ENCODE peak calls at places on chromosomes 6 and 20, in nine cellular contexts. Q is effector memory CD8-positive, alpha-beta T cell; I is activated T-cell treated with anti-CD3 and anti-CD28 coated beads, Interleukin-2, amount 50 U/mL, for 4 hours; G is T-helper 17 cell; D is T-cell; K is GM12878; H is Right ventricle myocardium inferior; O is left cardiac atrium; A is activated naive CD8-positive, alpha-beta T cell treated with anti-CD3 and anti-CD28 coated beads, Interleukin-2, amount 50 U/mL, for 24 hours. U is an unnamed sample.

GRCh38 chr6:88848870-88849269 is 114.5 kb downstream of the RNGTT start:
- ATAC-seq in Q (no peak), I (no peak), G (no peak), D (no peak), K (peak), H (no peak), O (no peak), A (no peak), U (no peak)

GRCh38 chr6:24340998-24341934 is 16.6 kb downstream of the DCDC2 start:
- ATAC-seq in Q (no peak), I (no peak), G (no peak), D (no peak), K (no peak), H (no peak), O (no peak), A (no peak), U (no peak)

GRCh38 chr6:45445749-45446454 is 68.2 kb upstream of the SUPT3H start:
- ATAC-seq in Q (peak), I (peak), G (no peak), D (peak), K (no peak), H (peak), O (peak), A (peak), U (peak)

GRCh38 chr6:76772951-76773350 is 690.3 kb downstream of the HTR1B start:
- ATAC-seq in Q (no peak), I (no peak), G (no peak), D (no peak), K (no peak), H (no peak), O (no peak), A (no peak), U (no peak)

GRCh38 chr20:56974499-56975250 is 291.8 kb downstream of the BMP7 start:
- ATAC-seq in Q (no peak), I (no peak), G (no peak), D (no peak), K (peak), H (no peak), O (no peak), A (no peak), U (no peak)

GRCh38 chr6:46170357-46171289 is at the start of gene ENPP5:
- ATAC-seq in Q (peak), I (peak), G (peak), D (peak), K (peak), H (peak), O (peak), A (peak), U (peak)

GRCh38 chr20:59723607-59724456 is 119.5 kb downstream of the PHACTR3 start:
- ATAC-seq in Q (no peak), I (no peak), G (no peak), D (no peak), K (no peak), H (no peak), O (no peak), A (no peak), U (no peak)

GRCh38 chr6:37131104-37131959 is 38.6 kb upstream of the PIM1 start:
- ATAC-seq in Q (no peak), I (no peak), G (no peak), D (no peak), K (no peak), H (peak), O (peak), A (no peak), U (peak)

GRCh38 chr6:138972226-138972665 is 15.8 kb downstream of the REPS1 start:
- ATAC-seq in Q (no peak), I (no peak), G (no peak), D (no peak), K (peak), H (peak), O (no peak), A (no peak), U (no peak)

GRCh38 chr20:12093062-12093796 is 175.5 kb downstream of the BTBD3 start:
- ATAC-seq in Q (no peak), I (no peak), G (no peak), D (no peak), K (no peak), H (no peak), O (no peak), A (no peak), U (no peak)

GRCh38 chr6:112683926-112684325 is 336.8 kb downstream of the RFPL4B start:
- ATAC-seq in Q (no peak), I (no peak), G (no peak), D (no peak), K (no peak), H (no peak), O (peak), A (no peak), U (no peak)